ENCODE peak calls at places on chromosomes 12 and 14, in seven cellular contexts. One of them, this sample, is unnamed.

GRCh38 chr12:124157416-124157815 is 137.5 kb upstream of the RFLNA start:
- DNase-seq in CD8-positive, alpha-beta memory T cell: no peak
- DNase-seq in psoas muscle: peak; percentile 32
- DNase-seq in GM23338: no peak
- DNase-seq in sigmoid colon: no peak
- DNase-seq in hepatocyte: no peak
- DNase-seq in fibroblast of lung: no peak
- DNase-seq in this sample: no peak

GRCh38 chr12:49478949-49479664 is 59.7 kb upstream of the KCNH3 start:
- DNase-seq in psoas muscle: no peak
- DNase-seq in hepatocyte: no peak
- DNase-seq in CD8-positive, alpha-beta memory T cell: no peak
- DNase-seq in fibroblast of lung: no peak
- DNase-seq in GM23338: peak; percentile 15
- DNase-seq in sigmoid colon: no peak
- DNase-seq in this sample: peak; percentile 58

GRCh38 chr12:38736821-38737220 is 168.6 kb downstream of the CPNE8 start:
- DNase-seq in psoas muscle: no peak
- DNase-seq in GM23338: no peak
- DNase-seq in sigmoid colon: no peak
- DNase-seq in hepatocyte: no peak
- DNase-seq in CD8-positive, alpha-beta memory T cell: no peak
- DNase-seq in fibroblast of lung: no peak
- DNase-seq in this sample: no peak

GRCh38 chr14:76965232-76965631 is 63.3 kb downstream of the IRF2BPL start:
- DNase-seq in fibroblast of lung: no peak
- DNase-seq in GM23338: no peak
- DNase-seq in psoas muscle: no peak
- DNase-seq in CD8-positive, alpha-beta memory T cell: no peak
- DNase-seq in sigmoid colon: no peak
- DNase-seq in hepatocyte: no peak
- DNase-seq in this sample: no peak

GRCh38 chr14:102822311-102822863 is 45.1 kb downstream of the TRAF3 start:
- DNase-seq in fibroblast of lung: no peak
- DNase-seq in CD8-positive, alpha-beta memory T cell: no peak
- DNase-seq in sigmoid colon: no peak
- DNase-seq in psoas muscle: no peak
- DNase-seq in hepatocyte: no peak
- DNase-seq in GM23338: no peak
- DNase-seq in this sample: no peak

GRCh38 chr12:93090768-93091172 is 161.7 kb upstream of the EEA1 start:
- DNase-seq in sigmoid colon: no peak
- DNase-seq in hepatocyte: no peak
- DNase-seq in CD8-positive, alpha-beta memory T cell: no peak
- DNase-seq in GM23338: no peak
- DNase-seq in psoas muscle: no peak
- DNase-seq in fibroblast of lung: peak; percentile 77
- DNase-seq in this sample: no peak

GRCh38 chr12:130152386-130152785 is 9.9 kb upstream of the FZD10 start:
- DNase-seq in fibroblast of lung: no peak
- DNase-seq in sigmoid colon: no peak
- DNase-seq in psoas muscle: no peak
- DNase-seq in hepatocyte: no peak
- DNase-seq in GM23338: no peak
- DNase-seq in CD8-positive, alpha-beta memory T cell: no peak
- DNase-seq in this sample: no peak

GRCh38 chr12:66848967-66849366 is 170.1 kb upstream of the GRIP1 start:
- DNase-seq in fibroblast of lung: no peak
- DNase-seq in sigmoid colon: no peak
- DNase-seq in GM23338: peak; percentile 9
- DNase-seq in CD8-positive, alpha-beta memory T cell: no peak
- DNase-seq in psoas muscle: no peak
- DNase-seq in hepatocyte: peak; percentile 6
- DNase-seq in this sample: no peak

GRCh38 chr12:68856510-68856909 is 48.5 kb downstream of the MDM2 start:
- DNase-seq in GM23338: no peak
- DNase-seq in sigmoid colon: no peak
- DNase-seq in fibroblast of lung: no peak
- DNase-seq in hepatocyte: no peak
- DNase-seq in CD8-positive, alpha-beta memory T cell: no peak
- DNase-seq in psoas muscle: no peak
- DNase-seq in this sample: no peak

GRCh38 chr12:40146800-40147797 is 41.2 kb upstream of the SLC2A13 start:
- DNase-seq in fibroblast of lung: no peak
- DNase-seq in GM23338: no peak
- DNase-seq in psoas muscle: no peak
- DNase-seq in CD8-positive, alpha-beta memory T cell: no peak
- DNase-seq in hepatocyte: no peak
- DNase-seq in sigmoid colon: peak; percentile 61
- DNase-seq in this sample: no peak

GRCh38 chr14:87888136-87888999 is 104.6 kb downstream of the GALC start:
- DNase-seq in psoas muscle: peak; percentile 32
- DNase-seq in sigmoid colon: no peak
- DNase-seq in fibroblast of lung: peak; percentile 5
- DNase-seq in GM23338: peak; percentile 82
- DNase-seq in hepatocyte: peak; percentile 12
- DNase-seq in CD8-positive, alpha-beta memory T cell: no peak
- DNase-seq in this sample: no peak

GRCh38 chr12:106984588-106985137 is 2.3 kb downstream of the MTERF2 start:
- DNase-seq in fibroblast of lung: no peak
- DNase-seq in psoas muscle: no peak
- DNase-seq in sigmoid colon: no peak
- DNase-seq in hepatocyte: no peak
- DNase-seq in GM23338: no peak
- DNase-seq in CD8-positive, alpha-beta memory T cell: no peak
- DNase-seq in this sample: no peak

GRCh38 chr12:113655479-113655878 is 183.8 kb upstream of the LHX5 start:
- DNase-seq in fibroblast of lung: no peak
- DNase-seq in CD8-positive, alpha-beta memory T cell: no peak
- DNase-seq in psoas muscle: no peak
- DNase-seq in sigmoid colon: no peak
- DNase-seq in hepatocyte: no peak
- DNase-seq in GM23338: no peak
- DNase-seq in this sample: no peak

GRCh38 chr12:117342682-117343081 is 18.7 kb downstream of the NOS1 start:
- DNase-seq in GM23338: no peak
- DNase-seq in fibroblast of lung: no peak
- DNase-seq in hepatocyte: no peak
- DNase-seq in CD8-positive, alpha-beta memory T cell: no peak
- DNase-seq in psoas muscle: no peak
- DNase-seq in sigmoid colon: no peak
- DNase-seq in this sample: no peak

GRCh38 chr14:69092840-69093422 is 60.0 kb downstream of the DCAF5 start:
- DNase-seq in GM23338: no peak
- DNase-seq in CD8-positive, alpha-beta memory T cell: no peak
- DNase-seq in sigmoid colon: no peak
- DNase-seq in fibroblast of lung: no peak
- DNase-seq in hepatocyte: no peak
- DNase-seq in psoas muscle: no peak
- DNase-seq in this sample: no peak

GRCh38 chr12:6538420-6539275 is 4.3 kb downstream of the GAPDH start:
- DNase-seq in CD8-positive, alpha-beta memory T cell: no peak
- DNase-seq in hepatocyte: no peak
- DNase-seq in GM23338: peak; percentile 49
- DNase-seq in sigmoid colon: peak; percentile 56
- DNase-seq in psoas muscle: peak; percentile 38
- DNase-seq in fibroblast of lung: no peak
- DNase-seq in this sample: no peak

GRCh38 chr14:88005978-88006851 is 1.3 kb downstream of the GPR65 start:
- DNase-seq in sigmoid colon: no peak
- DNase-seq in CD8-positive, alpha-beta memory T cell: peak; percentile 58
- DNase-seq in fibroblast of lung: no peak
- DNase-seq in GM23338: no peak
- DNase-seq in hepatocyte: no peak
- DNase-seq in psoas muscle: no peak
- DNase-seq in this sample: no peak

GRCh38 chr12:88057994-88058718 is 29.0 kb upstream of the C12orf50 start:
- DNase-seq in CD8-positive, alpha-beta memory T cell: no peak
- DNase-seq in sigmoid colon: no peak
- DNase-seq in GM23338: no peak
- DNase-seq in fibroblast of lung: no peak
- DNase-seq in psoas muscle: no peak
- DNase-seq in hepatocyte: no peak
- DNase-seq in this sample: no peak

GRCh38 chr14:21498540-21499526 is 12.3 kb downstream of the METTL3 start:
- DNase-seq in psoas muscle: no peak
- DNase-seq in sigmoid colon: no peak
- DNase-seq in CD8-positive, alpha-beta memory T cell: peak; percentile 10
- DNase-seq in GM23338: peak; percentile 95
- DNase-seq in hepatocyte: peak; percentile 76
- DNase-seq in fibroblast of lung: peak; percentile 65
- DNase-seq in this sample: no peak

GRCh38 chr12:28130234-28130624 is 60.0 kb upstream of the CCDC91 start:
- DNase-seq in hepatocyte: no peak
- DNase-seq in psoas muscle: no peak
- DNase-seq in fibroblast of lung: no peak
- DNase-seq in CD8-positive, alpha-beta memory T cell: no peak
- DNase-seq in sigmoid colon: no peak
- DNase-seq in GM23338: no peak
- DNase-seq in this sample: no peak
- H3K27ac ChIP-seq in hepatocyte: peak overlapping the region; percentile 40
- H3K27ac ChIP-seq in psoas muscle: no peak overlapping the region
- H3K27ac ChIP-seq in fibroblast of lung: peak overlapping the region; percentile 57
- H3K27ac ChIP-seq in CD8-positive, alpha-beta memory T cell: no peak overlapping the region
- H3K27ac ChIP-seq in sigmoid colon: peak overlapping the region; percentile 50
- H3K27ac ChIP-seq in GM23338: no peak overlapping the region
- H3K27ac ChIP-seq in this sample: no peak overlapping the region

GRCh38 chr12:126349383-126349782 is 1284.1 kb downstream of the AACS start:
- DNase-seq in GM23338: no peak
- DNase-seq in hepatocyte: no peak
- DNase-seq in sigmoid colon: no peak
- DNase-seq in CD8-positive, alpha-beta memory T cell: no peak
- DNase-seq in psoas muscle: no peak
- DNase-seq in fibroblast of lung: no peak
- DNase-seq in this sample: no peak

GRCh38 chr12:126343352-126343751 is 1278.1 kb downstream of the AACS start:
- DNase-seq in GM23338: no peak
- DNase-seq in sigmoid colon: no peak
- DNase-seq in fibroblast of lung: peak; percentile 2
- DNase-seq in psoas muscle: no peak
- DNase-seq in CD8-positive, alpha-beta memory T cell: no peak
- DNase-seq in hepatocyte: no peak
- DNase-seq in this sample: no peak

GRCh38 chr12:126346087-126346486 is 1280.9 kb downstream of the AACS start:
- DNase-seq in psoas muscle: no peak
- DNase-seq in CD8-positive, alpha-beta memory T cell: no peak
- DNase-seq in hepatocyte: no peak
- DNase-seq in GM23338: no peak
- DNase-seq in fibroblast of lung: no peak
- DNase-seq in sigmoid colon: no peak
- DNase-seq in this sample: no peak

GRCh38 chr12:126342866-126343265 is 1277.6 kb downstream of the AACS start:
- DNase-seq in psoas muscle: no peak
- DNase-seq in fibroblast of lung: no peak
- DNase-seq in hepatocyte: no peak
- DNase-seq in sigmoid colon: no peak
- DNase-seq in CD8-positive, alpha-beta memory T cell: no peak
- DNase-seq in GM23338: no peak
- DNase-seq in this sample: no peak

DNA sequence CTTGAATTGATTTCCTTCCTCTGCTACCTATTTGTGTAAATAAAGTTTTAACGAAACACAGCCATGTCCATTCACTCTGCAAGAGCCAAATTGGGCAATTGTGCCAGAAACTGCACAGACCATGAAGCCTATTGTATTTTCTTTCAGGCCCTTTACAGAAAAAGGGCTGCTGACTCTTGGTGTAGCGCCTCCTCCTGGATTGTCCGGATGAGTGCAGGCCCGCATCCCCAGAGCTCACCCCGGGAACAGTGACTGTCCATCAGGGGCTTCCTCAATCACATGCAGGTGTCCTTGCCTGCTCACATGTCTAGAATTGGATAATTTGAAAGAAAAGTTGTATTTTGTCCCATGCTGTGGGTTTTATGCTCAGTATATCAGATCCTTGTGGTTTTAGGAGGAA is 1282.2 kb downstream of the AACS start:
- DNase-seq in psoas muscle: no peak
- DNase-seq in sigmoid colon: no peak
- DNase-seq in CD8-positive, alpha-beta memory T cell: no peak
- DNase-seq in GM23338: peak; percentile 42
- DNase-seq in hepatocyte: no peak
- DNase-seq in fibroblast of lung: no peak
- DNase-seq in this sample: no peak
- H3K4me1 ChIP-seq in psoas muscle: no peaks in the 10 kb centered on the region
- H3K4me1 ChIP-seq in sigmoid colon: no peaks in the 10 kb centered on the region
- H3K4me1 ChIP-seq in CD8-positive, alpha-beta memory T cell: no peaks in the 10 kb centered on the region
- H3K4me1 ChIP-seq in GM23338: no peaks in the 10 kb centered on the region
- H3K4me1 ChIP-seq in hepatocyte: no peaks in the 10 kb centered on the region
- H3K4me1 ChIP-seq in fibroblast of lung: no peaks in the 10 kb centered on the region
- H3K4me1 ChIP-seq in this sample: no peaks in the 10 kb centered on the region

GRCh38 chr14:74511966-74512365 is 18.4 kb downstream of the ISCA2 start:
- DNase-seq in fibroblast of lung: no peak
- DNase-seq in CD8-positive, alpha-beta memory T cell: no peak
- DNase-seq in psoas muscle: no peak
- DNase-seq in hepatocyte: no peak
- DNase-seq in GM23338: no peak
- DNase-seq in sigmoid colon: peak; percentile 36
- DNase-seq in this sample: no peak

GRCh38 chr14:74509587-74510210 is 16.1 kb downstream of the ISCA2 start:
- DNase-seq in psoas muscle: no peak
- DNase-seq in CD8-positive, alpha-beta memory T cell: no peak
- DNase-seq in sigmoid colon: peak; percentile 50
- DNase-seq in GM23338: no peak
- DNase-seq in fibroblast of lung: no peak
- DNase-seq in hepatocyte: no peak
- DNase-seq in this sample: no peak

GRCh38 chr14:74512431-74512830 is 18.9 kb downstream of the ISCA2 start:
- DNase-seq in psoas muscle: no peak
- DNase-seq in hepatocyte: no peak
- DNase-seq in fibroblast of lung: no peak
- DNase-seq in CD8-positive, alpha-beta memory T cell: no peak
- DNase-seq in sigmoid colon: peak; percentile 15
- DNase-seq in GM23338: no peak
- DNase-seq in this sample: no peak

GRCh38 chr14:74510211-74510931 is 16.8 kb downstream of the ISCA2 start:
- DNase-seq in fibroblast of lung: peak; percentile 42
- DNase-seq in hepatocyte: no peak
- DNase-seq in CD8-positive, alpha-beta memory T cell: no peak
- DNase-seq in psoas muscle: no peak
- DNase-seq in sigmoid colon: peak; percentile 59
- DNase-seq in GM23338: no peak
- DNase-seq in this sample: no peak

GRCh38 chr14:74510955-74511354 is 17.4 kb downstream of the ISCA2 start:
- DNase-seq in CD8-positive, alpha-beta memory T cell: no peak
- DNase-seq in fibroblast of lung: peak; percentile 73
- DNase-seq in psoas muscle: peak; percentile 34
- DNase-seq in GM23338: no peak
- DNase-seq in hepatocyte: no peak
- DNase-seq in sigmoid colon: peak; percentile 54
- DNase-seq in this sample: no peak
- H3K27ac ChIP-seq in CD8-positive, alpha-beta memory T cell: no peak overlapping the region
- H3K27ac ChIP-seq in fibroblast of lung: peak overlapping the region; percentile 86
- H3K27ac ChIP-seq in psoas muscle: no peak overlapping the region
- H3K27ac ChIP-seq in GM23338: no peak overlapping the region
- H3K27ac ChIP-seq in hepatocyte: no peak overlapping the region
- H3K27ac ChIP-seq in sigmoid colon: no peak overlapping the region
- H3K27ac ChIP-seq in this sample: no peak overlapping the region

DNA sequence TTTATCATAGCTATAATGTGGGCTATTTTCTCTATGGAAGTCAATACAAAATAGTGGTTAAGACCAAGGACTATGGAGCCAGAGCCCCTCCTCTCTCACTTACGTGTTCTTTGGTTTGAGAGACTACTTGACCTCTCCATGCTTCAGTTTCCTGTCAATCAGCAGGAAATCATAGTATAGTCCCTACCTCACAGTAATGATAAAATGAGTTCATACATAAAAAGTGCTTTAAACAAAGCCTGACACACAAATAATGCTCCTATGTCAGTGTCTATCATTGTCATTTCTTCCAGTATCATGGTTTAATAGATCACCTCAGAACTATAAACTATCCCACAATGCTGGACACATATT is 90.4 kb downstream of the MED13L start:
- DNase-seq in psoas muscle: no peak
- DNase-seq in sigmoid colon: no peak
- DNase-seq in fibroblast of lung: no peak
- DNase-seq in CD8-positive, alpha-beta memory T cell: no peak
- DNase-seq in hepatocyte: no peak
- DNase-seq in GM23338: no peak
- DNase-seq in this sample: no peak
- H3K4me1 ChIP-seq in psoas muscle: peaks cover 75% of the 10 kb centered on the region
- H3K4me1 ChIP-seq in sigmoid colon: no peaks in the 10 kb centered on the region
- H3K4me1 ChIP-seq in fibroblast of lung: peaks cover 10% of the 10 kb centered on the region
- H3K4me1 ChIP-seq in CD8-positive, alpha-beta memory T cell: peaks cover 35% of the 10 kb centered on the region
- H3K4me1 ChIP-seq in hepatocyte: peaks cover 31% of the 10 kb centered on the region
- H3K4me1 ChIP-seq in GM23338: peaks cover 5% of the 10 kb centered on the region
- H3K4me1 ChIP-seq in this sample: peaks cover 14% of the 10 kb centered on the region

This sample was measured in pancreas.